ENCODE peak calls at places on chromosome 12, in five cellular contexts. G is RPMI7951; Q is NCI-H748 treated with DMSO at 0.1 percent for 48 hours; R is stimulated activated naive CD8-positive, alpha-beta T cell treated with anti-CD3 and anti-CD28 coated beads, Interleukin-15, Interleukin-2, amounts not matched to agents 100 U/mL and 50 U/mL, for 24 hours; H is OCI-LY7. C is an unnamed sample.

GRCh38 chr12:70664463-70664862 is 27.2 kb upstream of the PTPRB start:
- DNase-seq in G (peak), Q (peak), R (no peak), H (no peak), C (peak)

GRCh38 chr12:4269279-4269991 is 4.1 kb upstream of the CCND2 start:
- DNase-seq in G (no peak), Q (no peak), R (peak), H (peak), C (peak)

GRCh38 chr12:16844875-16845274 is 238.9 kb upstream of the LMO3 start:
- DNase-seq in G (no peak), Q (no peak), R (no peak), H (no peak), C (no peak)

GRCh38 chr12:100248886-100249285 is 18.0 kb downstream of the DEPDC4 start:
- DNase-seq in G (no peak), Q (no peak), R (no peak), H (no peak), C (peak)

GRCh38 chr12:99752740-99753139 is 105.2 kb downstream of the GARIN6 start:
- DNase-seq in G (no peak), Q (no peak), R (no peak), H (no peak), C (no peak)

GRCh38 chr12:116863275-116863767 is 17.9 kb downstream of the HRK start:
- DNase-seq in G (peak), Q (no peak), R (peak), H (peak), C (peak)

GRCh38 chr12:30878034-30878433 is 48.5 kb upstream of the TSPAN11 start:
- DNase-seq in G (no peak), Q (no peak), R (no peak), H (no peak), C (no peak)

GRCh38 chr12:84911331-84912190 is 1.0 kb downstream of the SLC6A15 start:
- DNase-seq in G (peak), Q (peak), R (peak), H (no peak), C (peak)

GRCh38 chr12:71607494-71608330 is 55.9 kb downstream of the ZFC3H1 start:
- DNase-seq in G (no peak), Q (peak), R (no peak), H (no peak), C (no peak)

GRCh38 chr12:120100630-120101029 is 15.9 kb downstream of the RAB35 start:
- DNase-seq in G (no peak), Q (no peak), R (no peak), H (no peak), C (peak)

GRCh38 chr12:116484807-116485206 is 74.4 kb upstream of the MAP1LC3B2 start:
- DNase-seq in G (no peak), Q (no peak), R (no peak), H (no peak), C (peak)

GRCh38 chr12:12562016-12562483 is 613 bp downstream of the DUSP16 start:
- DNase-seq in G (peak), Q (no peak), R (peak), H (peak), C (peak)

GRCh38 chr12:99454539-99455172 is 192.9 kb upstream of the GARIN6 start:
- DNase-seq in G (no peak), Q (no peak), R (no peak), H (no peak), C (no peak)

GRCh38 chr12:103677341-103677740 is 90.3 kb downstream of the STAB2 start:
- DNase-seq in G (no peak), Q (peak), R (no peak), H (no peak), C (no peak)

GRCh38 chr12:32983968-32984367 is 87.4 kb upstream of the PKP2 start:
- DNase-seq in G (peak), Q (peak), R (no peak), H (no peak), C (no peak)

GRCh38 chr12:111185889-111186227 is 183.0 kb downstream of the PHETA1 start:
- DNase-seq in G (no peak), Q (no peak), R (no peak), H (no peak), C (no peak)

GRCh38 chr12:29610473-29611174 is 113.1 kb upstream of the OVCH1 start:
- DNase-seq in G (no peak), Q (no peak), R (no peak), H (no peak), C (peak)

GRCh38 chr12:123269980-123270379 is 1.7 kb downstream of the CDK2AP1 start:
- DNase-seq in G (no peak), Q (no peak), R (peak), H (peak), C (no peak)

GRCh38 chr12:118358607-118359540 is 13.8 kb downstream of the TAOK3 start:
- DNase-seq in G (peak), Q (no peak), R (no peak), H (peak), C (peak)

GRCh38 chr12:101299346-101299745 is 19.4 kb downstream of the UTP20 start:
- DNase-seq in G (peak), Q (no peak), R (no peak), H (no peak), C (peak)

GRCh38 chr12:116361404-116362223 is 84.1 kb upstream of the MED13L start:
- DNase-seq in G (no peak), Q (no peak), R (no peak), H (peak), C (no peak)

C was measured in cardiac fibroblast.